ENCODE peak calls at places on chromosomes 4 and X, in seven cellular contexts. One of them, this sample, is unnamed.

GRCh38 chr4:822361-823092 is 3.4 kb downstream of the CPLX1 start:
- DNase-seq in lower leg skin: no peak
- DNase-seq in body of pancreas: no peak
- DNase-seq in GM12891: no peak
- DNase-seq in HCT116: no peak
- DNase-seq in Peyer's patch: peak
- DNase-seq in A549: no peak
- DNase-seq in this sample: no peak

GRCh38 chrX:138294951-138295350 is 416.6 kb downstream of the FGF13 start:
- DNase-seq in lower leg skin: no peak
- DNase-seq in body of pancreas: no peak
- DNase-seq in GM12891: no peak
- DNase-seq in HCT116: no peak
- DNase-seq in Peyer's patch: no peak
- DNase-seq in A549: no peak
- DNase-seq in this sample: no peak

GRCh38 chrX:127877358-127877757 is 174.8 kb downstream of the ACTRT1 start:
- DNase-seq in lower leg skin: no peak
- DNase-seq in body of pancreas: no peak
- DNase-seq in GM12891: no peak
- DNase-seq in HCT116: no peak
- DNase-seq in Peyer's patch: no peak
- DNase-seq in A549: no peak
- DNase-seq in this sample: no peak

GRCh38 chrX:17563515-17563914 is 173.8 kb upstream of the SCML1 start:
- DNase-seq in lower leg skin: no peak
- DNase-seq in body of pancreas: no peak
- DNase-seq in GM12891: no peak
- DNase-seq in HCT116: no peak
- DNase-seq in Peyer's patch: no peak
- DNase-seq in A549: no peak
- DNase-seq in this sample: no peak

GRCh38 chr4:149708513-149709175 is 107.0 kb downstream of the IQCM start:
- DNase-seq in lower leg skin: no peak
- DNase-seq in body of pancreas: no peak
- DNase-seq in GM12891: no peak
- DNase-seq in HCT116: peak
- DNase-seq in Peyer's patch: no peak
- DNase-seq in A549: no peak
- DNase-seq in this sample: no peak

GRCh38 chr4:159248383-159249178 is 145.7 kb downstream of the RAPGEF2 start:
- DNase-seq in lower leg skin: no peak
- DNase-seq in body of pancreas: no peak
- DNase-seq in GM12891: no peak
- DNase-seq in HCT116: no peak
- DNase-seq in Peyer's patch: no peak
- DNase-seq in A549: no peak
- DNase-seq in this sample: no peak

GRCh38 chr4:182074842-182075241 is 168.4 kb upstream of the TENM3 start:
- DNase-seq in lower leg skin: no peak
- DNase-seq in body of pancreas: no peak
- DNase-seq in GM12891: no peak
- DNase-seq in HCT116: no peak
- DNase-seq in Peyer's patch: no peak
- DNase-seq in A549: no peak
- DNase-seq in this sample: no peak

GRCh38 chrX:51406688-51407519 is 74.3 kb downstream of the NUDT10 start:
- DNase-seq in lower leg skin: no peak
- DNase-seq in body of pancreas: no peak
- DNase-seq in GM12891: no peak
- DNase-seq in HCT116: no peak
- DNase-seq in Peyer's patch: no peak
- DNase-seq in A549: no peak
- DNase-seq in this sample: no peak

GRCh38 chr4:139184129-139184528 is 7.1 kb upstream of the ELF2 start:
- DNase-seq in lower leg skin: no peak
- DNase-seq in body of pancreas: no peak
- DNase-seq in GM12891: no peak
- DNase-seq in HCT116: no peak
- DNase-seq in Peyer's patch: no peak
- DNase-seq in A549: no peak
- DNase-seq in this sample: no peak

GRCh38 chr4:680565-680930 is 6.2 kb downstream of the MYL5 start:
- DNase-seq in lower leg skin: peak
- DNase-seq in body of pancreas: no peak
- DNase-seq in GM12891: no peak
- DNase-seq in HCT116: no peak
- DNase-seq in Peyer's patch: peak
- DNase-seq in A549: no peak
- DNase-seq in this sample: no peak

GRCh38 chr4:7410470-7410869 is 24.3 kb downstream of the PSAPL1 start:
- DNase-seq in lower leg skin: no peak
- DNase-seq in body of pancreas: no peak
- DNase-seq in GM12891: no peak
- DNase-seq in HCT116: no peak
- DNase-seq in Peyer's patch: peak
- DNase-seq in A549: no peak
- DNase-seq in this sample: no peak

GRCh38 chrX:34658316-34658715 is 1.2 kb upstream of the TMEM47 start:
- DNase-seq in lower leg skin: no peak
- DNase-seq in body of pancreas: no peak
- DNase-seq in GM12891: no peak
- DNase-seq in HCT116: no peak
- DNase-seq in Peyer's patch: no peak
- DNase-seq in A549: no peak
- DNase-seq in this sample: no peak

GRCh38 chrX:34656467-34656841 is 631 bp downstream of the TMEM47 start:
- DNase-seq in lower leg skin: peak
- DNase-seq in body of pancreas: no peak
- DNase-seq in GM12891: no peak
- DNase-seq in HCT116: no peak
- DNase-seq in Peyer's patch: no peak
- DNase-seq in A549: no peak
- DNase-seq in this sample: no peak

GRCh38 chrX:34654939-34655338 is 2.1 kb downstream of the TMEM47 start:
- DNase-seq in lower leg skin: no peak
- DNase-seq in body of pancreas: no peak
- DNase-seq in GM12891: no peak
- DNase-seq in HCT116: no peak
- DNase-seq in Peyer's patch: no peak
- DNase-seq in A549: no peak
- DNase-seq in this sample: no peak

GRCh38 chrX:34655496-34656258 is 1.4 kb downstream of the TMEM47 start:
- DNase-seq in lower leg skin: no peak
- DNase-seq in body of pancreas: no peak
- DNase-seq in GM12891: no peak
- DNase-seq in HCT116: no peak
- DNase-seq in Peyer's patch: no peak
- DNase-seq in A549: no peak
- DNase-seq in this sample: no peak

DNA sequence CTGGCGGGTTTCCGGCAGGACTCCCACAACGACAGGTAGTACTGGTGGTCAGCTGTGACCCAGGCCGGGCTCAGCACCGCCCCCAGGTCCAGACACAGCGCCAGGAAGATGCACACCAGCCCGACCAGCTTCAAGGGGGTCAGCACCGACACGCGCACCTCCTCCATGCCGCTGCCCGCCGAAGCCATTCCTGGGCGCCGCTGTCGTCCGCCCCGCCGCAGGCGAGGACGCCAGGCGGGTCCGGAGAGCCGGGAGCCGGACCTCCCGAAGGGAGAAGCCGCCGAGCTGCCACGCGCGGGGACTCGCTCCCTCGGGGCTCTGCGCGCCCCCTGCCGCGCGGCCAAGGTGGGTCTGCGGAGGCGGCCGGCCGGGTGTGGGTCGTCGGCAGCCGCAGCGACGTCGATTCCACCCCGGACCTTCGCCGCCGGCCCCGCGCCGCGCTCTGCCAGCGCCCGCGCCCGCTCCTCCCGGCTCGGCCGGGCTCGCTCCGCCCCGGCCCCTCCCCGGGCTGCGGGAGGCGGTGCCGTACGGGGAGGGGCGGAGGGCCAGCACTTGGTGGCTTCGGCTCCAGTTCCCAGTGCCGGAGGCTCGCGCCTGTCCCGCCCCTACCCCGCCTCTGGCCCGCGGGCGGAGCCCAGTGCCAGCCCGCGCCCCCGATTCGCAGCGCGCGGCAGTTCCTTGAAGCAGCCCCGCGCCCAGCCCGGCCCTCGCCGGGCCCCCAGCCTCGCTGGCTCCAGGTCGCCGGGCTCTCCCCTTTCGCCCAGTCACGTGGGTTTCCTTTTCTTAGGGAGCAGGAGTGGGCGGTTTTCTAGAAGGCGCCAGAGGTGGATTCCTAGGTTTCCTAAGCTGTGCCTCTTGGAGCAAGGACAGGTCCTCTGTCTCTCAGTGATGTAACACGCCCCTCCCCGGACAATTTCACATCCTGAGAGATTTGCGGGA is at the start of gene TMEM47:
- DNase-seq in lower leg skin: peak
- DNase-seq in body of pancreas: peak
- DNase-seq in GM12891: peak
- DNase-seq in HCT116: no peak
- DNase-seq in Peyer's patch: peak
- DNase-seq in A549: peak
- DNase-seq in this sample: peak
- TF ChIP-seq POLR2A in lower leg skin: no peak
- TF ChIP-seq POLR2A in body of pancreas: peak
- TF ChIP-seq POLR2A in GM12891: no peak
- TF ChIP-seq POLR2A in HCT116: no peak
- TF ChIP-seq POLR2A in Peyer's patch: peak
- TF ChIP-seq POLR2A in A549: peak
- TF ChIP-seq POLR2A in this sample: no peak

DNA sequence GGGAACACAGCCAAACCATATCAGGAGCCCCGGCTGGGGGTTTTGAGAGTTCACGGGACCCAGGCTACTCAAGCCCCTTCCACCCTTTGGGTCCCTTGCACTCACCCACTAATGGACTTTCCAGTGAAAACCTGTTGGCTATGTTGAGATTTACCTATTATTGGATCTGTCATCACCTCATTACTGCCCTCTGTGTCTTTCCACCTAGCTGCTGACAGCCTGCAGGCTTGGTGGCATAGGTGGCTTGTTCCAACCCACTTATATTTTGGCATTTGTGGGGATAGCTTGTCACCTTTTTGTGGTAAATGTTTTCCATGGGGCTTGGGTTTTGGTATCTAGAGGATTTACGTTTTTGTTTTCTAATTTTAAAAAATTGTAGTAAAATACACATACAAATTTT is 23.9 kb downstream of the IGFBP7 start:
- DNase-seq in lower leg skin: no peak
- DNase-seq in body of pancreas: no peak
- DNase-seq in GM12891: no peak
- DNase-seq in HCT116: no peak
- DNase-seq in Peyer's patch: no peak
- DNase-seq in A549: no peak
- DNase-seq in this sample: no peak
- TF ChIP-seq POLR2A in lower leg skin: no peak
- TF ChIP-seq POLR2A in body of pancreas: no peak
- TF ChIP-seq POLR2A in GM12891: no peak
- TF ChIP-seq POLR2A in HCT116: no peak
- TF ChIP-seq POLR2A in Peyer's patch: no peak
- TF ChIP-seq POLR2A in A549: no peak
- TF ChIP-seq POLR2A in this sample: no peak

GRCh38 chr4:71136071-71136470 is 142.6 kb downstream of the DCK start:
- DNase-seq in lower leg skin: no peak
- DNase-seq in body of pancreas: no peak
- DNase-seq in GM12891: no peak
- DNase-seq in HCT116: no peak
- DNase-seq in Peyer's patch: no peak
- DNase-seq in A549: no peak
- DNase-seq in this sample: no peak

GRCh38 chr4:71138007-71138600 is 144.7 kb downstream of the DCK start:
- DNase-seq in lower leg skin: no peak
- DNase-seq in body of pancreas: no peak
- DNase-seq in GM12891: no peak
- DNase-seq in HCT116: no peak
- DNase-seq in Peyer's patch: no peak
- DNase-seq in A549: no peak
- DNase-seq in this sample: no peak

GRCh38 chr4:71141125-71141524 is 147.7 kb downstream of the DCK start:
- DNase-seq in lower leg skin: no peak
- DNase-seq in body of pancreas: no peak
- DNase-seq in GM12891: no peak
- DNase-seq in HCT116: no peak
- DNase-seq in Peyer's patch: no peak
- DNase-seq in A549: no peak
- DNase-seq in this sample: no peak

DNA sequence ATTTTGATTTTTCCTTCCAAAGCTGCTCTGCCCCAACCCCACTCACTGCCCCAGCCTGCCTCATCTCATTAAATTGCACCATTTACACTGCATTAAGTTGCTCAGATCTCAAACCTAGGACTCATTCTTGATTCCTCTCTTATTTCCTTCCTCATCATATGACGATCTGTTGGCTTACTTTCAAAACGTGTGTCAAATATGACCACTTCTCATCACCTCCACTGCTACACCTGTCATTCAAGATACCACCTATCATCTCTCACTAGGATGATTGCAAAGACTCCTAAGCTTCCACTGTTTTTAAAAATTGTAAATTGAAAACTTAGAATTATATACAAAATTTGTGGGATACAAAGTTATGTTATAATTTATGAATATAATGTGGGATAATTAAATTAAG is 147.1 kb downstream of the DCK start:
- DNase-seq in lower leg skin: no peak
- DNase-seq in body of pancreas: no peak
- DNase-seq in GM12891: no peak
- DNase-seq in HCT116: no peak
- DNase-seq in Peyer's patch: no peak
- DNase-seq in A549: no peak
- DNase-seq in this sample: no peak
- TF ChIP-seq POLR2A in lower leg skin: no peak
- TF ChIP-seq POLR2A in body of pancreas: no peak
- TF ChIP-seq POLR2A in GM12891: no peak
- TF ChIP-seq POLR2A in HCT116: no peak
- TF ChIP-seq POLR2A in Peyer's patch: no peak
- TF ChIP-seq POLR2A in A549: no peak
- TF ChIP-seq POLR2A in this sample: no peak

DNA sequence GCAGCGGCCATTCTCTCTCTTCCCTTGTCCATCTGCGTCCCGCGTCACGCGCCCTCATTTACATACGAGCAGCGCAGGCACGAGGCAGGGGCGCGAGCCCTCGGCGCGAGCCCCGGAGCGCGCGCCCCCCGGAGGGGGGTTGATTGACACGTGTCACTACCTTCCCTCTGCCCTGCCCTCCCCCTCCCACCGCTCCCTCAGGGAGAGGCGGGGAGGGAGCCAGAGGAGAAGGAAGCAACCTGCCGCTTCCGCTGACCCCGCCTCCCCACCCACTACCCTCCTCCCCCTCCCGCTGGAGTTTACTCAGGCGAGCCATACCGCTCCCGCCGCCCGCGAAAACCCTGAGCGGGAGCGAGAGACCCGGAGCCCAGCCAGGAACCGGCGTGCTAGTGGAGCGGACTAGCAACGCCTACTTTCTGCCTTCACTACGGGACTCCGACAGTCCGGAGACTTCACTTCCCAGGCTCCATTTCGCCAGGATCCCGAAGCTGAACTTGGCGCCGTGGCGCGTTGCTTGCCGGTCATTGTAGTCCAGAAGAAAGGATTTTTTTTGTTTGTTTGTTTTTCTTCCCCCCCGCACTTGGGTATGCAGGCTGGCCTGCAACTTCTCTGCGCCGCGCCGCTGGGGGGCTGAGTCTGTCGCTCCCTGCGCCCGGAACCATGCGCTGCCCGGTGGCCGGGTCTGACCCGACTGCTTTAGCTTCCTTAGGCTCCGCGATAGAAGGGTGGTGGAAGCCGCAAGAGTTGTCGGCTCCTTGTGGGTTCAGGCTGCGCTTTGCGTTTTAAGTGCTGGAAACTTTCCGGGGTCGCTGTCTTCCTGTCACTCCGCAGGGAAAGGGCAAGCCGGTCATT is at the start of gene LCORL:
- DNase-seq in lower leg skin: peak
- DNase-seq in body of pancreas: peak
- DNase-seq in GM12891: peak
- DNase-seq in HCT116: peak
- DNase-seq in Peyer's patch: peak
- DNase-seq in A549: peak
- DNase-seq in this sample: peak
- TF ChIP-seq POLR2A in lower leg skin: no peak
- TF ChIP-seq POLR2A in body of pancreas: peak
- TF ChIP-seq POLR2A in GM12891: no peak
- TF ChIP-seq POLR2A in HCT116: no peak
- TF ChIP-seq POLR2A in Peyer's patch: peak
- TF ChIP-seq POLR2A in A549: peak
- TF ChIP-seq POLR2A in this sample: peak